ENCODE peak calls at places on chromosomes 16 and 17, in six cellular contexts. W is heart left ventricle, P is left lung, X is IMR-90, N is heart right ventricle, M is A549. F is an unnamed sample.

GRCh38 chr16:75402821-75403475 is 30.4 kb downstream of the CFDP1 start:
- ATAC-seq in W (no peak), P (peak), X (peak), N (peak), M (no peak), F (peak)

GRCh38 chr16:81035975-81036750 is 521 bp downstream of the ATMIN start:
- ATAC-seq in W (no peak), P (peak), X (peak), N (peak), M (peak), F (peak)

GRCh38 chr16:47622666-47623176 is 161.6 kb downstream of the PHKB start:
- ATAC-seq in W (no peak), P (no peak), X (no peak), N (no peak), M (no peak), F (no peak)

GRCh38 chr16:345686-346231 is 6.8 kb downstream of the AXIN1 start:
- ATAC-seq in W (no peak), P (no peak), X (no peak), N (no peak), M (no peak), F (no peak)

GRCh38 chr16:3259097-3259496 is 2.7 kb upstream of the MEFV start:
- ATAC-seq in W (no peak), P (peak), X (no peak), N (no peak), M (no peak), F (no peak)

GRCh38 chr17:4498461-4499397 is at the start of gene SPNS2:
- ATAC-seq in W (peak), P (peak), X (peak), N (peak), M (peak), F (peak)

GRCh38 chr17:77111916-77112315 is 28.9 kb upstream of the SEC14L1 start:
- ATAC-seq in W (no peak), P (peak), X (no peak), N (no peak), M (no peak), F (no peak)

GRCh38 chr17:56690441-56691291 is 97.2 kb downstream of the NOG start:
- ATAC-seq in W (no peak), P (no peak), X (no peak), N (no peak), M (peak), F (no peak)

GRCh38 chr16:9047689-9048301 is 43.6 kb upstream of the HAPSTR1 start:
- ATAC-seq in W (peak), P (peak), X (peak), N (peak), M (peak), F (peak)

GRCh38 chr17:81000631-81001357 is 9.2 kb downstream of the CHMP6 start:
- ATAC-seq in W (peak), P (no peak), X (no peak), N (peak), M (peak), F (no peak)

F was measured in SK-N-SH treated with all-trans-retinoic acid at 6 μM for 48 hours.